ENCODE peak calls at places on chromosomes 16 and 17, in nine cellular contexts. H is transverse colon, A is stomach, Q is GM23338, C is prostate gland, M is HCT116, L is breast epithelium, T is spleen, S is GM12892. I is an unnamed sample.

GRCh38 chr16:4699030-4699556 is 5.7 kb downstream of the NUDT16L1 start:
- DNase-seq in H (no peak), T (no peak), C (no peak), M (no peak), S (no peak), A (no peak), Q (no peak), L (no peak), I (no peak)

GRCh38 chr17:50719924-50720805 is 762 bp downstream of the LUC7L3 start:
- DNase-seq in C (no peak), A (no peak), L (no peak), Q (no peak), M (no peak), S (no peak), H (no peak), T (no peak), I (no peak)

GRCh38 chr16:6165330-6165984 is 1067.9 kb upstream of the EEF2KMT start:
- DNase-seq in M (no peak), H (no peak), S (no peak), T (no peak), A (no peak), L (no peak), Q (peak), C (no peak), I (no peak)

GRCh38 chr17:2906907-2907306 is 110.7 kb downstream of the RAP1GAP2 start:
- DNase-seq in L (no peak), C (no peak), S (no peak), T (no peak), A (no peak), Q (no peak), H (no peak), M (no peak), I (no peak)

GRCh38 chr17:63701477-63702222 is 1.7 kb upstream of the LIMD2 start:
- DNase-seq in H (peak), T (peak), L (no peak), Q (no peak), M (no peak), A (peak), C (no peak), S (peak), I (peak)

GRCh38 chr17:73703216-73703615 is 59.0 kb upstream of the SDK2 start:
- DNase-seq in H (no peak), M (no peak), C (no peak), L (no peak), S (no peak), A (no peak), Q (no peak), T (no peak), I (no peak)

GRCh38 chr17:65389956-65390355 is 171.5 kb downstream of the AXIN2 start:
- DNase-seq in A (no peak), S (no peak), H (no peak), T (no peak), Q (no peak), L (no peak), M (peak), C (no peak), I (no peak)

GRCh38 chr17:20223808-20224328 is 214.7 kb downstream of the SPECC1 start:
- DNase-seq in H (no peak), M (no peak), L (no peak), C (no peak), T (no peak), Q (no peak), A (no peak), S (no peak), I (no peak)

GRCh38 chr17:67108411-67108810 is 64.1 kb downstream of the CACNG1 start:
- DNase-seq in A (no peak), S (no peak), T (no peak), M (no peak), L (no peak), H (no peak), C (no peak), Q (no peak), I (no peak)

GRCh38 chr17:79991140-79991923 is 44.3 kb downstream of the TBC1D16 start:
- DNase-seq in M (peak), Q (peak), L (peak), A (peak), S (peak), H (peak), T (peak), C (peak), I (peak)

GRCh38 chr17:75084039-75084660 is 3.6 kb upstream of the SLC16A5 start:
- DNase-seq in C (no peak), A (no peak), S (no peak), L (no peak), M (no peak), T (no peak), H (no peak), Q (no peak), I (no peak)

GRCh38 chr16:12758031-12758669 is 45.5 kb downstream of the CPPED1 start:
- DNase-seq in M (no peak), Q (no peak), C (no peak), S (no peak), A (no peak), L (no peak), T (no peak), H (no peak), I (no peak)

GRCh38 chr16:85114909-85115567 is 2.8 kb upstream of the CIBAR2 start:
- DNase-seq in T (peak), A (peak), S (peak), C (peak), M (peak), L (peak), Q (peak), H (peak), I (peak)

GRCh38 chr16:89319628-89319882 is 102.1 kb downstream of the ZNF778 start:
- DNase-seq in L (no peak), S (no peak), T (no peak), Q (no peak), H (no peak), C (no peak), A (no peak), M (no peak), I (no peak)

GRCh38 chr17:64732336-64733006 is 70.4 kb upstream of the SMURF2 start:
- DNase-seq in M (no peak), S (no peak), C (no peak), H (no peak), A (no peak), T (no peak), L (no peak), Q (no peak), I (no peak)

GRCh38 chr16:68257251-68257905 is 6.9 kb upstream of the SLC7A6 start:
- DNase-seq in H (peak), M (no peak), T (no peak), A (no peak), S (peak), L (no peak), C (no peak), Q (no peak), I (peak)

GRCh38 chr16:11793840-11794239 is 3.2 kb downstream of the ZC3H7A start:
- DNase-seq in Q (no peak), S (no peak), T (no peak), C (no peak), H (no peak), A (no peak), L (no peak), M (no peak), I (no peak)

GRCh38 chr17:32912218-32912897 is 15.6 kb upstream of the TMEM98 start:
- DNase-seq in Q (peak), M (no peak), C (peak), S (no peak), A (peak), H (peak), T (no peak), L (peak), I (no peak)

GRCh38 chr17:73342549-73343167 is 30.9 kb upstream of the CDC42EP4 start:
- DNase-seq in M (no peak), C (no peak), T (no peak), H (no peak), A (no peak), L (no peak), Q (peak), S (no peak), I (no peak)

GRCh38 chr16:56047307-56048234 is 143.7 kb upstream of the GNAO1 start:
- DNase-seq in M (no peak), T (no peak), S (no peak), H (no peak), L (no peak), C (no peak), A (no peak), Q (no peak), I (no peak)

GRCh38 chr17:44830359-44831269 is 527 bp upstream of the GJC1 start:
- DNase-seq in L (no peak), S (no peak), Q (peak), A (no peak), H (peak), T (peak), C (no peak), M (no peak), I (no peak)

GRCh38 chr17:73198201-73198929 is 5.5 kb downstream of the COG1 start:
- DNase-seq in Q (no peak), M (no peak), H (no peak), S (no peak), T (no peak), A (no peak), L (no peak), C (no peak), I (no peak)

GRCh38 chr16:88314991-88315542 is 67.7 kb upstream of the ZNF469 start:
- DNase-seq in H (no peak), L (no peak), Q (no peak), T (no peak), M (no peak), A (no peak), C (no peak), S (no peak), I (no peak)

GRCh38 chr16:88317619-88317977 is 65.2 kb upstream of the ZNF469 start:
- DNase-seq in M (no peak), H (no peak), L (no peak), S (no peak), Q (no peak), A (no peak), T (no peak), C (no peak), I (no peak)

GRCh38 chr16:88316151-88316550 is 66.6 kb upstream of the ZNF469 start:
- DNase-seq in L (no peak), H (no peak), S (no peak), M (no peak), C (no peak), Q (no peak), A (no peak), T (no peak), I (no peak)

GRCh38 chr16:88316941-88317618 is 65.7 kb upstream of the ZNF469 start:
- DNase-seq in S (no peak), T (no peak), L (no peak), Q (no peak), H (no peak), M (no peak), C (no peak), A (no peak), I (no peak)

DNA sequence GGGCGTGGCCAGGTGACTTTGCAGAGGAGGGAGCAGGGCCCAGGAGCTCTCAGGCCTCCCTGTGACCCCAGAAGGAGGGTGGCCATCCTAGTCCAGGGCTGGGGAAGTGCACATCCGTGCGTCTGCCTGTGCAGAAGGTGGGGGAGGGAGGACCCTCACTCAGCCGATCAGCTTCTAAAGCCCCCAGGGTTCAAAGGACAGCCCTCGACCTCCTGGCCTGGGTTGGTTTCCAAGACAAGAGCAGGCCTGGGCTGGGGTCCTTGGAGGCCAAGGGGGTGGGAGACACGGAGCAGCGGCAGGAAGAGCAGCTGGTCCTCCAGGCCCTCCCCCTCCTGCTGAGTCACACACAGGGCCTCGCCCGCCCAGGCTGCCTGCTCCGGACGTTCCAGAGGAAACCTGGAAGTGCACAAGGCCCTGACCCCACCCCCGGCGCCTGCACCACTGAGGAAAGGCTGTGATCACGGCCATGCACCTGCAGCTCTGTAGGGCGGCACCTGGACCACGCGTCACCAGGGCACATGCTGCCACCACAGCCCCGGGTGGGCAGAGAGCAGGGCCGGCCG is 67.1 kb upstream of the ZNF469 start:
- DNase-seq in Q (no peak), L (no peak), A (peak), T (peak), S (no peak), C (no peak), M (peak), H (peak), I (no peak)
- TF ChIP-seq POLR2AphosphoS5 in Q (no peak), L (no peak), A (no peak), T (peak), S (no peak), C (no peak), M (peak), H (no peak), I (no peak)

GRCh38 chr17:39401412-39402278 is at the start of gene FBXL20:
- DNase-seq in A (peak), S (peak), L (peak), M (peak), Q (peak), T (peak), C (peak), H (peak), I (peak)
- TF ChIP-seq POLR2AphosphoS5 in A (peak), S (peak), L (no peak), M (peak), Q (peak), T (peak), C (peak), H (peak), I (peak)

GRCh38 chr17:42182927-42183734 is 2.1 kb downstream of the HCRT start:
- DNase-seq in C (no peak), A (no peak), L (no peak), T (no peak), S (no peak), M (no peak), H (no peak), Q (no peak), I (no peak)

GRCh38 chr17:42185497-42185860 is 227 bp upstream of the HCRT start:
- DNase-seq in A (no peak), L (no peak), M (no peak), H (no peak), S (no peak), T (no peak), C (no peak), Q (no peak), I (no peak)

GRCh38 chr17:42181851-42182207 is 887 bp upstream of the KCNH4 start:
- DNase-seq in H (no peak), L (no peak), M (no peak), S (no peak), Q (no peak), T (no peak), C (no peak), A (no peak), I (no peak)

GRCh38 chr17:42184717-42185496 is at the start of gene HCRT:
- DNase-seq in A (no peak), T (no peak), S (no peak), H (no peak), Q (no peak), L (no peak), M (no peak), C (no peak), I (no peak)

DNA sequence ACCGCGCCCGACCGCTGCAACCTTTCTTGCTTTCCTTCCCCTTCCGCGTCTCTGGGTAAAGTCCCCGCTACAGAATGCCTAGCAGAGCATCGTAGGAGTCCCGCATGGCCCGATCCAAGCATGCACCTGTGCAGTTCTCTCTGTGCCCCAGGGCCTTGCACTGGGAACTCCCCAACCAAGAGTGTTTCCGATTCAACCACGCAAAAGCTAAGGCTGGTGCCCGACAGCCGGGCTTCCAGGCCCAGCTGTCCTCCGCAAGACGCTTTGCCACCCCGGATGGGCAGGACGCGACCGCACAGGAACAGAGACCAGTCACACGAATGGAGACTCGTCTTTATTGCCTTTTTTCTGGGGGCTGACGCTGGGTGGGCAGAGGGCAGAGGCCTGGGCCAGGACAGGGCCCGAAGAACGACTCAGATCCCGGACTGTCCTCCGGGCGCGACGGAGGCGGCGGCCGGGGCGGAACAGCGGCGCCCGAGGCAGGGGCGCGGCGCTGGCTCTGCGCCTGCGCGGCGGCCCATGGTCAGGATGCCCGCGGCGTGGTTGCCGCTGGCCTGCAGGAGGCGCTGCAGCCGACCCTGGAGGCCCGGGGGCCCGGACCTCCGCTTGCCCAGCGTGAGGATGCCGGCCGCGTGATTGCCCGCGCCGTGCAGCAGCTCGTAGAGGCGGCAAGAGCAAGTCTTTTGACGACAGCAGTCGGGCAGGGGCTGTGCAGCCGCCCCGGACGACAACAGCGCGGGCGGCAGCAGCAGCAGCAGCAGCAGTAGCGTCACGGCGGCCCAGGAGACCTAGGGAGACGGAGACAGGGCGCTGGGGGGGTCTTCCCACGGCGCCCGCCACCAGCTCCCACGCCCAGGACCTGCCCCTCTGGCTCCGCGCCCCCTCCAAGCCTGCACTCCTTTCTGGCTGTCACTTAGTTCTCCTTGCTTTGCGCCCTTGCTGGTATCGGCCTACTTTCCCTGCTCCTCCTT is 1.2 kb downstream of the HCRT start:
- DNase-seq in L (no peak), C (peak), M (peak), Q (peak), A (peak), T (peak), H (peak), S (peak), I (peak)
- TF ChIP-seq POLR2AphosphoS5 in L (no peak), C (no peak), M (peak), Q (peak), A (peak), T (peak), H (peak), S (peak), I (no peak)

GRCh38 chr17:51718945-51719344 is 439.6 kb downstream of the CA10 start:
- DNase-seq in A (no peak), Q (no peak), H (no peak), L (no peak), M (no peak), S (no peak), T (no peak), C (no peak), I (no peak)

GRCh38 chr17:51725185-51725584 is 433.3 kb downstream of the CA10 start:
- DNase-seq in M (no peak), Q (no peak), A (no peak), T (no peak), H (no peak), C (no peak), S (no peak), L (no peak), I (no peak)

GRCh38 chr17:51720439-51720838 is 438.1 kb downstream of the CA10 start:
- DNase-seq in C (no peak), H (no peak), M (no peak), S (no peak), A (no peak), Q (no peak), L (no peak), T (no peak), I (no peak)

GRCh38 chr17:51722994-51723393 is 435.5 kb downstream of the CA10 start:
- DNase-seq in T (no peak), S (no peak), M (no peak), L (no peak), A (no peak), Q (no peak), H (no peak), C (no peak), I (no peak)

DNA sequence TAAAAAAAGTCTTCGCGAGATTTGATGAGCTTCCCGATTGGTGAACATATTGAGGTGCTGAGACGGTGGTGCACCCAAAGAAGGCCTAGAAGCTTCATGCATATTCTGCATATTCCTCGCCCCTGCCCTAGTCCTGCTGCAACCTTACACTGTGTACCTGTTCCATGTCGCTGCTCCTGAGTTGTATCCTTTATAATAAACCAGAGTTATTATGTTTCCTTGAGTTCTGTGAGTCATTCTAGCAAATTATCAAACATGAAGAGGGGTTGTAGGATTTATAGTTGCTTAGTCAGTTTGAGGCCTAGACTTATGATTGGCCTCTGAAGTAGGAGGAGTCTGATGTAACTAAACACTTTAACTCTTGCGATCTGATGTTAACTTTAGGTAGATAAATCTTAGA is 436.8 kb downstream of the CA10 start:
- DNase-seq in M (no peak), Q (no peak), A (no peak), C (no peak), H (no peak), T (no peak), L (no peak), S (no peak), I (no peak)
- TF ChIP-seq POLR2AphosphoS5 in M (no peak), Q (no peak), A (no peak), C (no peak), H (no peak), T (no peak), L (no peak), S (no peak), I (no peak)

DNA sequence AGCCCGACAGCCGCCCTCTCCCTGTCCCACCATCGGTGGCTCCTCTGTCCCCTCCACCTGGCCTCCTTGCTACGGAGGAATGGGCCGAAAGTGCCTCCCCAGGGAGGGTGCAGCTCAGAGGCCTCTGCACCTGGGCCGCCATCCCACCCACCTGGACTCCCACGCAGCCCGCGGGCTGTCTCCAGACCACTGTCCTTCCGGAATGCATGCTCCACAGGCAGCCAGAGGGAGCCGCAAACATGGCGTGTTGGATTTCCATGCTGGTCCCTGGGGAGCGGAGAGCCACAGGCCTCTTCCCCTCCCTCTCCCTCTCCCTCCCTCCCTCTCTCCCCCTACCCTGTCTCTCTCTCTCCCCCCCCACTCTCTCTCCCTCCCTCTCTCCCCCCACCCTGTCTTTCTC is 3.0 kb downstream of the SSTR5 start:
- DNase-seq in H (no peak), C (no peak), Q (no peak), A (no peak), L (no peak), T (no peak), S (no peak), M (no peak), I (no peak)
- TF ChIP-seq POLR2AphosphoS5 in H (no peak), C (no peak), Q (no peak), A (no peak), L (no peak), T (no peak), S (no peak), M (no peak), I (no peak)

DNA sequence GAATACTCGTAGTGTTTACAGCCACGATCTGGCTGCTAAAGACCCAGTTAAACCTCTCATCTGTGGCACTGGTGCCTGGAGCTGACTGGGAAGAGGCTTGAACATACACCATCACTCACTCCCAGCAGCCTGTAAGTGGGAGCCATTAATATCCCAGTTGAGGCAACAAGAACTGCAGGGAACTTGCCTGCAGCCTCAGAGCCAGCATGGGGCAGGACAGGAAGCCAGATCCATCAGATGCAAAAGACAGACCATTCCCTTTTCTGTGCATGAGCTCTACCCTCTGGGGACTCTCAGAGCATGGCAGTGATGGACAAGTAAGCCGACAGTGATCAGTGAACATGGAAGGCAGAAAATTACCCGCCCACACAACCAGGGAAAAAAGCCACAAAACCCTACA is 91.8 kb downstream of the TMEM132E start:
- DNase-seq in Q (no peak), H (no peak), T (no peak), S (no peak), C (no peak), L (no peak), M (no peak), A (no peak), I (no peak)
- TF ChIP-seq POLR2AphosphoS5 in Q (no peak), H (no peak), T (no peak), S (no peak), C (no peak), L (no peak), M (no peak), A (no peak), I (no peak)